ENCODE peak calls at places on chromosomes 13 and 19, in five cellular contexts. Q, I, E, L and A are unnamed samples.

GRCh38 chr19:46361915-46362314 is 15.0 kb downstream of the PPP5C start:
- DNase-seq in Q (no peak), I (no peak), E (no peak), L (no peak), A (no peak)

GRCh38 chr19:32287811-32288227 is 57.6 kb upstream of the ZNF507 start:
- DNase-seq in Q (peak; percentile 6), I (peak; percentile 27), E (peak; percentile 64), L (no peak), A (peak; percentile 13)

GRCh38 chr13:28492527-28493367 is 2.2 kb downstream of the FLT1 start:
- DNase-seq in Q (no peak), I (peak; percentile 16), E (no peak), L (no peak), A (no peak)

GRCh38 chr19:17954401-17954800 is 12.5 kb upstream of the KCNN1 start:
- DNase-seq in Q (no peak), I (no peak), E (no peak), L (no peak), A (no peak)

GRCh38 chr19:3827306-3827705 is 41.1 kb upstream of the MATK start:
- DNase-seq in Q (no peak), I (no peak), E (no peak), L (no peak), A (no peak)

GRCh38 chr13:112943309-112944125 is 25.5 kb upstream of the MCF2L start:
- DNase-seq in Q (peak; percentile 25), I (peak; percentile 57), E (peak; percentile 45), L (peak; percentile 56), A (peak; percentile 36)

GRCh38 chr13:50025446-50025845 is 10.2 kb downstream of the KCNRG start:
- DNase-seq in Q (no peak), I (no peak), E (no peak), L (no peak), A (no peak)

GRCh38 chr13:102599451-102600012 is 2.7 kb downstream of the TPP2 start:
- DNase-seq in Q (no peak), I (no peak), E (no peak), L (no peak), A (no peak)

GRCh38 chr19:10891360-10892108 is 20.2 kb downstream of the CARM1 start:
- DNase-seq in Q (no peak), I (no peak), E (no peak), L (no peak), A (no peak)

GRCh38 chr19:19635313-19635702 is 7.3 kb upstream of the LPAR2 start:
- DNase-seq in Q (no peak), I (no peak), E (no peak), L (no peak), A (no peak)

GRCh38 chr13:97386832-97387486 is 47.0 kb upstream of the RAP2A start:
- DNase-seq in Q (no peak), I (no peak), E (no peak), L (no peak), A (no peak)

GRCh38 chr19:41521860-41522555 is 54.0 kb upstream of the CEACAM21 start:
- DNase-seq in Q (peak; percentile 43), I (no peak), E (peak; percentile 13), L (no peak), A (no peak)

GRCh38 chr19:50328257-50329145 is 676 bp downstream of the KCNC3 start:
- DNase-seq in Q (peak; percentile 59), I (no peak), E (no peak), L (no peak), A (peak; percentile 89)

GRCh38 chr19:58395220-58395978 is at the start of gene RNF225:
- DNase-seq in Q (peak; percentile 49), I (peak; percentile 13), E (no peak), L (no peak), A (peak; percentile 80)

GRCh38 chr13:43146400-43146799 is 123.0 kb downstream of the DNAJC15 start:
- DNase-seq in Q (no peak), I (no peak), E (no peak), L (no peak), A (no peak)